ENCODE peak calls at places on chromosomes 4 and X, in seven cellular contexts. K is cardiac muscle cell; A is body of pancreas; Y is spleen; X is activated CD8-positive, alpha-beta T cell treated with anti-CD3 and anti-CD28 coated beads, Interleukin-2, amount 10 ng/mL, durations not matched to agents 7 days and 5 days; S is HFF-Myc; E is mucosa of gallbladder. B is an unnamed sample.
A peak's percentile ranks its signal among the peaks of the same experiment; 100 is the strongest.

GRCh38 chr4:1969928-1970723 is 38.6 kb downstream of the NELFA start:
- DNase-seq in X (no peak), E (no peak), S (no peak), A (no peak), Y (peak; percentile 40), K (no peak), B (no peak)

GRCh38 chrX:74535211-74535621 is 79.2 kb downstream of the RLIM start:
- DNase-seq in E (no peak), Y (no peak), A (peak; percentile 18), X (no peak), S (peak; percentile 40), K (peak; percentile 75), B (peak; percentile 4)

GRCh38 chrX:107482046-107482445 is 32.6 kb downstream of the FRMPD3 start:
- DNase-seq in S (no peak), K (no peak), E (no peak), A (no peak), X (no peak), Y (no peak), B (no peak)

GRCh38 chr4:30721353-30722091 is 1.4 kb downstream of the PCDH7 start:
- DNase-seq in S (no peak), A (no peak), Y (no peak), K (peak; percentile 39), E (peak; percentile 48), X (no peak), B (peak; percentile 19)

GRCh38 chrX:6856471-6856870 is 291.0 kb upstream of the STS start:
- DNase-seq in Y (no peak), A (no peak), E (no peak), K (no peak), S (no peak), X (no peak), B (no peak)

GRCh38 chr4:128355301-128355700 is 67.7 kb upstream of the PGRMC2 start:
- DNase-seq in E (no peak), A (no peak), X (no peak), S (no peak), K (no peak), Y (no peak), B (no peak)

GRCh38 chr4:52265781-52266525 is 214.8 kb downstream of the SPATA18 start:
- DNase-seq in A (no peak), X (no peak), K (no peak), E (no peak), Y (no peak), S (no peak), B (no peak)

GRCh38 chrX:10754445-10754844 is 134.1 kb upstream of the MID1 start:
- DNase-seq in A (no peak), X (no peak), Y (no peak), E (no peak), K (no peak), S (no peak), B (no peak)

GRCh38 chrX:39318497-39319343 is 517.5 kb downstream of the MID1IP1 start:
- DNase-seq in A (peak; percentile 10), E (no peak), X (no peak), S (no peak), K (no peak), Y (no peak), B (no peak)

GRCh38 chr4:22514001-22514400 is 1.9 kb downstream of the ADGRA3 start:
- DNase-seq in A (no peak), Y (no peak), E (no peak), K (peak; percentile 36), S (peak; percentile 58), X (no peak), B (no peak)

GRCh38 chr4:148704291-148704690 is 262.1 kb upstream of the NR3C2 start:
- DNase-seq in Y (no peak), E (no peak), S (no peak), A (no peak), K (no peak), X (no peak), B (no peak)

GRCh38 chrX:151019837-151020236 is 36.7 kb downstream of the HMGB3 start:
- DNase-seq in Y (no peak), A (no peak), E (no peak), K (peak; percentile 41), S (peak; percentile 16), X (no peak), B (no peak)

GRCh38 chr4:106032851-106033286 is 137.6 kb downstream of the NPNT start:
- DNase-seq in S (peak; percentile 9), K (peak; percentile 34), Y (peak; percentile 33), E (no peak), A (no peak), X (no peak), B (no peak)

GRCh38 chrX:40068048-40068447 is 29.7 kb downstream of the BCOR start:
- DNase-seq in K (peak; percentile 5), X (peak; percentile 42), S (peak; percentile 6), Y (no peak), E (no peak), A (no peak), B (no peak)